ENCODE peak calls at places on chromosomes 13 and 19, in seven cellular contexts. I is left kidney; Z is fibroblast of pulmonary artery; U is GM04504; B is T-helper 1 cell; C is activated CD8-positive, alpha-beta memory T cell treated with anti-CD3 and anti-CD28 coated beads for 1 hour; D is Right ventricle myocardium inferior. Q is an unnamed sample.

GRCh38 chr13:25776722-25777121 is 275.1 kb downstream of the SHISA2 start:
- DNase-seq in D (no peak), B (no peak), Z (no peak), I (no peak), U (no peak), C (no peak), Q (no peak)

GRCh38 chr13:20174656-20175405 is 14.0 kb upstream of the GJA3 start:
- DNase-seq in D (peak), I (peak), U (peak), B (no peak), C (no peak), Z (peak), Q (no peak)

GRCh38 chr19:19232231-19232630 is 20.5 kb downstream of the NCAN start:
- DNase-seq in B (no peak), C (no peak), Z (no peak), I (no peak), D (no peak), U (no peak), Q (no peak)

GRCh38 chr19:49553451-49554271 is 25.9 kb downstream of the RCN3 start:
- DNase-seq in B (no peak), Z (peak), I (no peak), C (no peak), U (no peak), D (no peak), Q (no peak)

GRCh38 chr13:27309967-27310598 is 39.5 kb downstream of the RASL11A start:
- DNase-seq in I (no peak), B (no peak), U (no peak), D (no peak), C (no peak), Z (peak), Q (no peak)

GRCh38 chr19:2977001-2977685 is at the start of gene TLE6:
- DNase-seq in B (peak), I (peak), D (peak), U (peak), Z (peak), C (peak), Q (peak)

GRCh38 chr19:3361384-3362216 is 4.8 kb upstream of the NFIC start:
- DNase-seq in C (no peak), D (peak), I (peak), B (no peak), Z (no peak), U (no peak), Q (no peak)

GRCh38 chr19:38736036-38736412 is 8.2 kb downstream of the CAPN12 start:
- DNase-seq in I (peak), D (peak), B (peak), C (peak), Z (no peak), U (no peak), Q (peak)

GRCh38 chr19:33773704-33774624 is 22.7 kb upstream of the KCTD15 start:
- DNase-seq in Z (no peak), D (no peak), C (no peak), I (no peak), B (no peak), U (no peak), Q (no peak)

GRCh38 chr13:49784886-49785570 is 7.5 kb downstream of the KPNA3 start:
- DNase-seq in C (no peak), B (no peak), D (no peak), I (no peak), U (no peak), Z (no peak), Q (no peak)

GRCh38 chr13:108082481-108082880 is 132.9 kb downstream of the LIG4 start:
- DNase-seq in D (no peak), Z (no peak), U (no peak), C (no peak), B (no peak), I (no peak), Q (no peak)

GRCh38 chr13:32150794-32151193 is 119.2 kb downstream of the FRY start:
- DNase-seq in U (peak), C (no peak), Z (peak), B (no peak), I (no peak), D (peak), Q (no peak)